ENCODE peak calls at places on chromosomes 2 and 18, in ten cellular contexts. J is GM10248; G is astrocyte of the spinal cord; X is OCI-LY7; L is endodermal cell; M is GM13976; I is kidney; V is tibial nerve; Z is nephron progenitor cell; W is CD8-positive, alpha-beta T cell. U is an unnamed sample.

GRCh38 chr18:7232218-7232617 is 1.3 kb downstream of the LRRC30 start:
- DNase-seq in V (no peak), Z (no peak), I (no peak), L (no peak), W (no peak), X (no peak), J (no peak), M (no peak), G (no peak), U (no peak)

GRCh38 chr2:231673348-231673770 is 35.0 kb upstream of the PTMA start:
- DNase-seq in M (no peak), W (no peak), X (peak), J (no peak), G (peak), L (peak), Z (peak), I (no peak), V (no peak), U (peak)

GRCh38 chr2:240187989-240188590 is 47.6 kb upstream of the OTOS start:
- DNase-seq in L (peak), W (no peak), J (no peak), V (no peak), G (no peak), X (no peak), I (no peak), Z (no peak), M (no peak), U (no peak)

GRCh38 chr18:21243041-21243431 is 1.0 kb downstream of the GREB1L start:
- DNase-seq in W (no peak), G (no peak), V (no peak), J (no peak), I (no peak), Z (no peak), M (peak), L (peak), X (no peak), U (peak)

GRCh38 chr2:45299361-45299760 is 290.1 kb upstream of the SIX2 start:
- DNase-seq in X (no peak), M (no peak), W (no peak), I (no peak), G (no peak), L (no peak), J (no peak), V (no peak), Z (no peak), U (no peak)

GRCh38 chr2:190534310-190535118 is at the start of gene NEMP2:
- DNase-seq in X (peak), I (peak), J (peak), L (peak), Z (peak), G (peak), V (peak), M (peak), W (peak), U (peak)

GRCh38 chr2:3223080-3223923 is 154.3 kb downstream of the EIPR1 start:
- DNase-seq in I (no peak), W (peak), V (no peak), M (peak), Z (no peak), G (peak), J (peak), L (peak), X (no peak), U (no peak)

GRCh38 chr2:114068438-114068837 is 178.5 kb downstream of the ACTR3 start:
- DNase-seq in W (no peak), X (no peak), J (no peak), G (no peak), M (no peak), V (no peak), L (peak), I (no peak), Z (peak), U (no peak)

GRCh38 chr2:112001136-112001764 is 53.8 kb upstream of the TMEM87B start:
- DNase-seq in W (no peak), M (no peak), Z (no peak), V (no peak), L (no peak), I (no peak), J (no peak), G (peak), X (peak), U (no peak)

GRCh38 chr18:56168049-56168781 is 470.2 kb downstream of the TXNL1 start:
- DNase-seq in Z (no peak), M (no peak), L (peak), V (no peak), I (no peak), W (no peak), G (peak), J (no peak), X (no peak), U (no peak)

GRCh38 chr2:29599946-29600345 is 321.4 kb downstream of the ALK start:
- DNase-seq in Z (no peak), J (no peak), I (no peak), M (no peak), W (no peak), L (no peak), V (no peak), X (no peak), G (no peak), U (no peak)

GRCh38 chr18:24875286-24875685 is 414.8 kb downstream of the HRH4 start:
- DNase-seq in W (no peak), Z (no peak), J (no peak), L (no peak), M (no peak), V (no peak), I (no peak), G (no peak), X (no peak), U (no peak)

GRCh38 chr2:179825494-179825893 is 35.9 kb downstream of the ZNF385B start:
- DNase-seq in Z (no peak), I (no peak), V (no peak), X (peak), W (no peak), J (no peak), L (no peak), M (no peak), G (no peak), U (no peak)

GRCh38 chr2:65554765-65555561 is 122.6 kb upstream of the SPRED2 start:
- DNase-seq in V (no peak), L (no peak), J (no peak), Z (no peak), G (no peak), X (peak), M (peak), W (no peak), I (no peak), U (no peak)

GRCh38 chr18:49018553-49018943 is 67.8 kb upstream of the SMAD7 start:
- DNase-seq in L (no peak), V (no peak), M (peak), W (no peak), Z (no peak), J (no peak), I (peak), G (no peak), X (no peak), U (peak)

GRCh38 chr2:9618410-9618809 is 12.4 kb downstream of the YWHAQ start:
- DNase-seq in V (no peak), M (no peak), G (no peak), L (no peak), Z (no peak), W (no peak), X (no peak), I (no peak), J (no peak), U (no peak)

GRCh38 chr2:212708346-212708745 is 169.7 kb upstream of the ERBB4 start:
- DNase-seq in G (peak), W (no peak), L (no peak), M (no peak), Z (no peak), V (peak), J (no peak), I (no peak), X (no peak), U (no peak)

GRCh38 chr2:196801986-196802385 is 2.5 kb upstream of the GTF3C3 start:
- DNase-seq in I (no peak), X (no peak), G (no peak), M (no peak), J (no peak), W (no peak), V (no peak), L (no peak), Z (no peak), U (no peak)

GRCh38 chr2:23486676-23487075 is 101.7 kb downstream of the KLHL29 start:
- DNase-seq in W (no peak), V (no peak), G (peak), M (no peak), Z (no peak), X (no peak), J (no peak), L (no peak), I (peak), U (no peak)

GRCh38 chr2:115163572-115163971 is 721.1 kb downstream of the DPP10 start:
- DNase-seq in G (no peak), J (no peak), L (peak), I (no peak), V (no peak), X (no peak), M (no peak), Z (peak), W (no peak), U (no peak)

GRCh38 chr18:74654637-74655036 is 57.0 kb downstream of the ZNF407 start:
- DNase-seq in L (no peak), W (no peak), Z (no peak), X (no peak), M (no peak), G (peak), V (no peak), J (no peak), I (no peak), U (no peak)

DNA sequence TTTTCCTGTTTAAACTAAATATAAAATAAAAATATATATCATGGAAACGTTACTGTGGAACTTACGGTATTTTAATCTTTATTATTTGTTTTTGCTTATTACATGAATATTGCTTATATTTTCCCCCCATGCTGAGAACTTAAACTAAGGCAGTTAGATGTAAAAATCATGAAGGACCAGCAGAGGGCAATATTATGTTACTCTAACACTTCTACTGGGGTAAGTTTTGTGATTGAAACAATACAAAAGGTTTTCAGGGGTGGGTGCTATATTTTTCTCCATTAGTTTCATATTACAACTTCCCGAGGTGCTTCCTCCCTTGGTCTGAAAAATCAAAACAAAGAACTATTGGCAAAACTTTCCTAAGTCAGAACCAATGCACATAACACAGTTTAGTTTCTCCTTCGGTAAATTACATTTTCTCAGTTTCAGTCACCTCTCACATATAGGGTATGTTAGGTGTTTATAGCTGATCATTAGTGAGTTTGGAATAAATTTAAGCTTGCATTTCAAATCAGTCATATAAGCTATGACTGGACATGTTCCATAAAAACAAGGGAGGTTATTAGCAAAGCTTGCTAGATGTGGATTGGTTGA is 54.8 kb downstream of the ZNF407 start:
- DNase-seq in X (peak), G (peak), V (peak), M (peak), J (no peak), I (no peak), L (no peak), Z (no peak), W (no peak), U (no peak)
- TF ChIP-seq CTCF in X (peak), G (peak), V (peak), M (no peak), J (peak), I (peak), L (peak), Z (peak), W (peak), U (peak)

GRCh38 chr2:104598636-104599035 is 255.3 kb upstream of the POU3F3 start:
- DNase-seq in L (no peak), I (no peak), X (no peak), Z (no peak), G (no peak), M (no peak), W (no peak), J (no peak), V (no peak), U (no peak)
- TF ChIP-seq CTCF in L (no peak), I (no peak), X (no peak), Z (no peak), G (no peak), M (no peak), W (no peak), J (no peak), V (no peak), U (no peak)

GRCh38 chr18:45386256-45386655 is 229.0 kb upstream of the SLC14A2 start:
- DNase-seq in Z (peak), G (peak), X (peak), V (no peak), M (peak), I (no peak), J (peak), W (no peak), L (peak), U (peak)
- TF ChIP-seq CTCF in Z (peak), G (peak), X (peak), V (no peak), M (peak), I (peak), J (peak), W (no peak), L (peak), U (peak)

GRCh38 chr2:10678225-10678624 is 11.6 kb downstream of the NOL10 start:
- DNase-seq in W (no peak), G (no peak), J (no peak), X (no peak), V (no peak), L (no peak), M (no peak), I (no peak), Z (no peak), U (no peak)
- TF ChIP-seq CTCF in W (no peak), G (peak), J (no peak), X (peak), V (no peak), L (peak), M (no peak), I (no peak), Z (peak), U (peak)

GRCh38 chr18:71849407-71849806 is 694.7 kb downstream of the CBLN2 start:
- DNase-seq in I (no peak), X (no peak), G (no peak), Z (peak), J (no peak), V (no peak), W (no peak), M (no peak), L (peak), U (no peak)
- TF ChIP-seq CTCF in I (no peak), X (no peak), G (peak), Z (no peak), J (no peak), V (no peak), W (no peak), M (no peak), L (peak), U (no peak)

DNA sequence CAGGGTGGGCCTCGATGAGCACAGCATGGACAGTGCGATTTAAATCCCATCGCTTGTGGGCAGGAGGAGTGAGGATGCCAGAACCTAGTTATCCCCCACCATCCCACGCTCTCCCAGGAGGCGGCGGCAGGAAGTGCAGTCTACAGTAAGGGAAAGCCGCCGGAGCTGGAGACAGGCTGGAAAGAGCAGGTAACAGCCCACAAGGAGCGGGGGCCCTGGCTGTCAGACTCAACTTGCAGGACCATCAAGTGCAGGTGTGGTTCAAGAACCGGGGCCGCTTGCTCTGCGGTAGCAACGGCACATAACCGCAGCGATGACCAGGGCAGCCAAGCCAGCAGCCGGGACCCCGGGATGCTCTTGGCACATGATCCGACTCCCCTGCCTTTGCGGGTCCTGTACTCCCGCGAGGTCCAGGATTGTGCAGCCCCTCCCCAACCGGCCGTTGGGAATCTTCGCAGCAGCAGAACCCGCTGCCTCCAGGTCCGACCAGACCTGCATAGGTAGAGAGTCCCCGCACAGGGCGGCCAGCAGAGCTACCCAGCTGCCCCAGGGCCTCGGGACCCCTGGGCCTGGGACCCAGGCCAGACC is 82.1 kb downstream of the BIN1 start:
- DNase-seq in W (no peak), Z (peak), X (no peak), L (peak), M (no peak), V (no peak), I (peak), J (no peak), G (peak), U (peak)
- TF ChIP-seq CTCF in W (no peak), Z (peak), X (no peak), L (peak), M (no peak), V (no peak), I (peak), J (no peak), G (peak), U (no peak)